ENCODE peak calls at places on chromosome 9, in five cellular contexts. One of them, this sample, is unnamed.

GRCh38 chr9:136519263-136520052 is 26.4 kb downstream of the NOTCH1 start:
- DNase-seq in heart right ventricle: no peak
- DNase-seq in brain microvascular endothelial cell: no peak
- DNase-seq in Panc1: no peak
- DNase-seq in A549: peak; percentile 19
- DNase-seq in this sample: no peak

GRCh38 chr9:131732636-131733340 is 7.1 kb downstream of the RAPGEF1 start:
- DNase-seq in heart right ventricle: no peak
- DNase-seq in brain microvascular endothelial cell: no peak
- DNase-seq in Panc1: no peak
- DNase-seq in A549: no peak
- DNase-seq in this sample: no peak

GRCh38 chr9:131011274-131012022 is 2.5 kb downstream of the LAMC3 start:
- DNase-seq in heart right ventricle: no peak
- DNase-seq in brain microvascular endothelial cell: no peak
- DNase-seq in Panc1: no peak
- DNase-seq in A549: no peak
- DNase-seq in this sample: no peak

GRCh38 chr9:36151306-36152210 is 15.0 kb downstream of the GLIPR2 start:
- DNase-seq in heart right ventricle: peak; percentile 56
- DNase-seq in brain microvascular endothelial cell: peak; percentile 61
- DNase-seq in Panc1: no peak
- DNase-seq in A549: no peak
- DNase-seq in this sample: peak; percentile 87

GRCh38 chr9:2158111-2158610 is 143.0 kb downstream of the SMARCA2 start:
- DNase-seq in heart right ventricle: peak; percentile 32
- DNase-seq in brain microvascular endothelial cell: peak; percentile 52
- DNase-seq in Panc1: no peak
- DNase-seq in A549: peak; percentile 48
- DNase-seq in this sample: peak; percentile 60

GRCh38 chr9:130382636-130383349 is 62.0 kb upstream of the ASS1 start:
- DNase-seq in heart right ventricle: no peak
- DNase-seq in brain microvascular endothelial cell: no peak
- DNase-seq in Panc1: no peak
- DNase-seq in A549: no peak
- DNase-seq in this sample: no peak

GRCh38 chr9:71768388-71769174 is at the start of gene CEMIP2:
- DNase-seq in heart right ventricle: peak; percentile 91
- DNase-seq in brain microvascular endothelial cell: peak; percentile 81
- DNase-seq in Panc1: no peak
- DNase-seq in A549: peak; percentile 60
- DNase-seq in this sample: peak; percentile 94

GRCh38 chr9:132494857-132495256 is 84.8 kb downstream of the CFAP77 start:
- DNase-seq in heart right ventricle: no peak
- DNase-seq in brain microvascular endothelial cell: no peak
- DNase-seq in Panc1: no peak
- DNase-seq in A549: no peak
- DNase-seq in this sample: no peak

GRCh38 chr9:4839470-4839912 is 46.7 kb downstream of the RCL1 start:
- DNase-seq in heart right ventricle: no peak
- DNase-seq in brain microvascular endothelial cell: peak; percentile 51
- DNase-seq in Panc1: no peak
- DNase-seq in A549: no peak
- DNase-seq in this sample: no peak

GRCh38 chr9:133089271-133089671 is 27.5 kb downstream of the CEL start:
- DNase-seq in heart right ventricle: no peak
- DNase-seq in brain microvascular endothelial cell: no peak
- DNase-seq in Panc1: no peak
- DNase-seq in A549: no peak
- DNase-seq in this sample: no peak

GRCh38 chr9:120486347-120486746 is 93.6 kb downstream of the CDK5RAP2 start:
- DNase-seq in heart right ventricle: no peak
- DNase-seq in brain microvascular endothelial cell: no peak
- DNase-seq in Panc1: no peak
- DNase-seq in A549: no peak
- DNase-seq in this sample: no peak

GRCh38 chr9:124661184-124661755 is 109.8 kb downstream of the NR6A1 start:
- DNase-seq in heart right ventricle: no peak
- DNase-seq in brain microvascular endothelial cell: no peak
- DNase-seq in Panc1: no peak
- DNase-seq in A549: no peak
- DNase-seq in this sample: no peak

GRCh38 chr9:124869466-124869985 is 7.6 kb downstream of the ARPC5L start:
- DNase-seq in heart right ventricle: no peak
- DNase-seq in brain microvascular endothelial cell: no peak
- DNase-seq in Panc1: no peak
- DNase-seq in A549: no peak
- DNase-seq in this sample: no peak

GRCh38 chr9:36543916-36544315 is 28.8 kb upstream of the MELK start:
- DNase-seq in heart right ventricle: no peak
- DNase-seq in brain microvascular endothelial cell: no peak
- DNase-seq in Panc1: no peak
- DNase-seq in A549: no peak
- DNase-seq in this sample: no peak

GRCh38 chr9:121947683-121948300 is 145.3 kb downstream of the TTLL11 start:
- DNase-seq in heart right ventricle: no peak
- DNase-seq in brain microvascular endothelial cell: no peak
- DNase-seq in Panc1: no peak
- DNase-seq in A549: no peak
- DNase-seq in this sample: no peak

GRCh38 chr9:109251080-109251775 is 69.6 kb downstream of the EPB41L4B start:
- DNase-seq in heart right ventricle: peak; percentile 25
- DNase-seq in brain microvascular endothelial cell: peak; percentile 63
- DNase-seq in Panc1: peak; percentile 77
- DNase-seq in A549: peak; percentile 72
- DNase-seq in this sample: peak; percentile 63

GRCh38 chr9:967436-967835 is 9.0 kb upstream of the DMRT3 start:
- DNase-seq in heart right ventricle: no peak
- DNase-seq in brain microvascular endothelial cell: no peak
- DNase-seq in Panc1: no peak
- DNase-seq in A549: no peak
- DNase-seq in this sample: no peak

GRCh38 chr9:97790542-97790941 is 62.5 kb upstream of the FOXE1 start:
- DNase-seq in heart right ventricle: no peak
- DNase-seq in brain microvascular endothelial cell: no peak
- DNase-seq in Panc1: no peak
- DNase-seq in A549: no peak
- DNase-seq in this sample: no peak

GRCh38 chr9:249025-249424 is 34.4 kb downstream of the DOCK8 start:
- DNase-seq in heart right ventricle: no peak
- DNase-seq in brain microvascular endothelial cell: no peak
- DNase-seq in Panc1: no peak
- DNase-seq in A549: no peak
- DNase-seq in this sample: no peak

GRCh38 chr9:125889524-125890473 is 142.6 kb downstream of the PBX3 start:
- DNase-seq in heart right ventricle: peak; percentile 39
- DNase-seq in brain microvascular endothelial cell: peak; percentile 9
- DNase-seq in Panc1: no peak
- DNase-seq in A549: peak; percentile 23
- DNase-seq in this sample: peak; percentile 83

GRCh38 chr9:128553695-128554094 is 1.3 kb downstream of the SPTAN1 start:
- DNase-seq in heart right ventricle: no peak
- DNase-seq in brain microvascular endothelial cell: peak; percentile 45
- DNase-seq in Panc1: no peak
- DNase-seq in A549: no peak
- DNase-seq in this sample: no peak

GRCh38 chr9:69292078-69292477 is 32.9 kb upstream of the ENTREP1 start:
- DNase-seq in heart right ventricle: no peak
- DNase-seq in brain microvascular endothelial cell: no peak
- DNase-seq in Panc1: no peak
- DNase-seq in A549: peak; percentile 4
- DNase-seq in this sample: no peak
- TF ChIP-seq CTCF in heart right ventricle: no peak
- TF ChIP-seq CTCF in brain microvascular endothelial cell: no peak
- TF ChIP-seq CTCF in Panc1: peak; percentile 24
- TF ChIP-seq CTCF in A549: no peak
- TF ChIP-seq CTCF in this sample: no peak

GRCh38 chr9:22119537-22120167 is 110.5 kb upstream of the CDKN2B start:
- DNase-seq in heart right ventricle: no peak
- DNase-seq in brain microvascular endothelial cell: peak; percentile 63
- DNase-seq in Panc1: no peak
- DNase-seq in A549: no peak
- DNase-seq in this sample: no peak
- H3K4me3 ChIP-seq in heart right ventricle: no peak overlapping the region
- H3K4me3 ChIP-seq in brain microvascular endothelial cell: no peak overlapping the region
- H3K4me3 ChIP-seq in Panc1: no peak overlapping the region
- H3K4me3 ChIP-seq in A549: no peak overlapping the region
- H3K4me3 ChIP-seq in this sample: no peak overlapping the region

DNA sequence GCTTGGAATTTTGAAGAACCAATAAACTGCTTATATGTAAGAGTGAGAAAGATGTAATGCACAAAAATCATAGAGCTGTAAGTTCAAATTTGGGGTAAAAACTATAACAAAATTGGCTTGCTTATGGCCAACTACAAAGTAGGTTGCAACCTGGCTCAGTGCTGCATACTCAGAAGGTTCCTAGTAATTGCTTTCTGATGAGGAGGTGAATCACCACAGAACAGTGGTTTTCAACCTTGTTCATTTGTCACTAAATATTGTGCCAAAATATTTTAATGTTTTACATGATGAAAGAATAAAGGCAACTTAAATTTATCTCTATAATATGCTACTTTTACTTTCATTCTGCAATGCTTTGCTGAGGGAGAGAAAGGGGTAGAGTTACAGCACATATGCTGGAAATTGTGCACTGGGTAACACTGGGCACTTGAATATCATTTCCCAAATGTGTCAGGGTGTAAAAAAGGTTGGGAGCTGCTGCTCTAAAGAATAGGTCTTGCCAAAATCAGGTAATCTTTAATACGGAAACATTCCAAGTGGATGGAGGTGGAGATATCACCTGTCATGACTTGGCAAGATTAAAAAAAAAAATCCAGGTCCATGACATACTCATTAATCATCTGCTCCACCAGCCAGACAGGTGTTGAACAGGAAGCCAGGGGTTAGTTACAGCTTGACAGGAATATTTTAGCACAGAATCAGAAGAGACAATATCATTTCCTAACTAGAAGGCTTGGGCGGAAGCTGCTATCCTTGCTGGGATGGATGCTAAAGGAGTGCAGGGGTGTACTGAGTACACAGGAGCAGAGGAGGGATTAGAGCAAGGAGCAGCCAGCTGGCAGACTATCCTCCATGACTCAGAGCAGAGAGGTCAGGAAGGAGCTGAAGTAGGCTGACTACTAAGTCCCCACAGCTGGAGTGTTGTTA is 34.6 kb upstream of the CCL21 start:
- DNase-seq in heart right ventricle: no peak
- DNase-seq in brain microvascular endothelial cell: peak; percentile 29
- DNase-seq in Panc1: no peak
- DNase-seq in A549: no peak
- DNase-seq in this sample: no peak
- H3K27ac ChIP-seq in heart right ventricle: no peak overlapping the region
- H3K27ac ChIP-seq in brain microvascular endothelial cell: no peak overlapping the region
- H3K27ac ChIP-seq in Panc1: no peak overlapping the region
- H3K27ac ChIP-seq in A549: no peak overlapping the region
- H3K27ac ChIP-seq in this sample: no peak overlapping the region

GRCh38 chr9:27353405-27354229 is 56.7 kb upstream of the EQTN start:
- DNase-seq in heart right ventricle: no peak
- DNase-seq in brain microvascular endothelial cell: peak; percentile 25
- DNase-seq in Panc1: no peak
- DNase-seq in A549: no peak
- DNase-seq in this sample: no peak
- TF ChIP-seq CTCF in heart right ventricle: no peak
- TF ChIP-seq CTCF in brain microvascular endothelial cell: no peak
- TF ChIP-seq CTCF in Panc1: no peak
- TF ChIP-seq CTCF in A549: no peak
- TF ChIP-seq CTCF in this sample: no peak

DNA sequence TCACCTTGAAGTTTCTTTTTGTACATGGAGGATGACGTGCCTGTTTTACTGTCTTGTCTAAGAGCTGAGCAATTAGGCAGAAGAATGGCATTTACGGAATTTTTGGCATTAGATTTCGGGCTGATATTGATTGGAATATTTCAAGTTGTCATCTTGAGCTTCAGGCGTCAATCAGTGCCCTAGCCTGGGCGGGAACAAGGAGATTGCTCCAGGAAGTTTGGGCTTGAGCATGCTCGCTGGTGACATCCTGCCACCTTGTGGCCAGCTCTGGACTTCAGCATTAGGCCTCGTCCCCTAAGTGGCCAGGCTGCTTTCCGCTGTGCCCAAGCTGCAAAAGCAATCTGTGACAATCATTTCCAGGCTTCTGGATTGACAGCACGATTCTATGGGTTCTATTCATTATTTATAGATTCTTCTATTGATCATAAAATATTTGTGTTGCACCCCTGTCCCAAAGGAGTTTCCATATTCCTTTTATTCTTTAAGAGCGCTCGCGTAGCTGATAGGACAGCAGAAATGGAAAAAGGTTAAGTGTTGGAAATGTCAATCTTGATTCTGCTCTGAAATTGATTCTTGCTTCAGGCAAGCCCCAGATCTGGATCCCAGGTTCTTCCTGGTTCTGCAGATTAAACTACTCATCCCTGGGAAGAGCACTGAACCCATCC is 79.3 kb downstream of the SLC28A3 start:
- DNase-seq in heart right ventricle: peak; percentile 82
- DNase-seq in brain microvascular endothelial cell: peak; percentile 66
- DNase-seq in Panc1: peak; percentile 59
- DNase-seq in A549: peak; percentile 70
- DNase-seq in this sample: peak; percentile 89
- H3K4me3 ChIP-seq in heart right ventricle: no peak overlapping the region
- H3K4me3 ChIP-seq in brain microvascular endothelial cell: no peak overlapping the region
- H3K4me3 ChIP-seq in Panc1: no peak overlapping the region
- H3K4me3 ChIP-seq in A549: no peak overlapping the region
- H3K4me3 ChIP-seq in this sample: no peak overlapping the region

GRCh38 chr9:134267305-134268265 is 58.7 kb upstream of the RXRA start:
- DNase-seq in heart right ventricle: peak; percentile 40
- DNase-seq in brain microvascular endothelial cell: no peak
- DNase-seq in Panc1: no peak
- DNase-seq in A549: no peak
- DNase-seq in this sample: no peak
- H3K27ac ChIP-seq in heart right ventricle: peak overlapping the region; percentile 22
- H3K27ac ChIP-seq in brain microvascular endothelial cell: no peak overlapping the region
- H3K27ac ChIP-seq in Panc1: no peak overlapping the region
- H3K27ac ChIP-seq in A549: no peak overlapping the region
- H3K27ac ChIP-seq in this sample: no peak overlapping the region

DNA sequence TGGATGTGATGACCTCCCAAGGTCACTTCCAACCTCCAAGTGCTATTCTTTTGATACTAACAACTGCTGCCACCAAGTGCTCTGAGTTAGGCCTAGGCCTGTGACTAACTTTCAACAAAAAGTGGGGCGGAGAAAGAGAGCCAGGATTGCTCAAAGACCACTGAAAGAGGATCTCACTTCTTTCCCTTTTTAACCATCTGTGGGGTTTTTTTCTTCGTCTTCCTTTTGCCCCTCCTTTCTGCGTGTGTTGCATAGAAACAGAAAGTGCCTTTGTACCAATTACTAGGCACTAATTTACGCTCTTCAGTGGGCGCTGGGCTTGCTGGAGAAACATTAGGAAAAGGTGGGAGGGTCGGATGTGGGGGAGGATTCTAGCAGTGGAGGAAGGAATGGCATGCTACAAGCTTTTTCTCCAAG is 8.0 kb downstream of the KLF9 start:
- DNase-seq in heart right ventricle: no peak
- DNase-seq in brain microvascular endothelial cell: peak; percentile 59
- DNase-seq in Panc1: no peak
- DNase-seq in A549: no peak
- DNase-seq in this sample: no peak
- TF ChIP-seq CTCF in heart right ventricle: no peak
- TF ChIP-seq CTCF in brain microvascular endothelial cell: no peak
- TF ChIP-seq CTCF in Panc1: no peak
- TF ChIP-seq CTCF in A549: no peak
- TF ChIP-seq CTCF in this sample: no peak

This sample was measured in left lung.